ENCODE peak calls at places on chromosomes 3 and 15, in four cellular contexts. E, F, M and Y are unnamed samples.

GRCh38 chr3:197613187-197613586 is 57.4 kb upstream of the BDH1 start:
- DNase-seq in E (no peak), F (no peak), M (no peak), Y (no peak)

GRCh38 chr15:61598655-61599054 is 369.6 kb upstream of the RORA start:
- DNase-seq in E (no peak), F (no peak), M (no peak), Y (no peak)

GRCh38 chr3:30664449-30664848 is 58.0 kb downstream of the TGFBR2 start:
- DNase-seq in E (no peak), F (no peak), M (peak; percentile 33), Y (no peak)

GRCh38 chr15:24761704-24762302 is 86.2 kb downstream of the NPAP1 start:
- DNase-seq in E (no peak), F (no peak), M (no peak), Y (no peak)

GRCh38 chr3:60081381-60082095 is 1031.7 kb upstream of the CFAP20DC start:
- DNase-seq in E (no peak), F (no peak), M (no peak), Y (no peak)

GRCh38 chr3:94089126-94089525 is 26.3 kb downstream of the NSUN3 start:
- DNase-seq in E (no peak), F (no peak), M (no peak), Y (no peak)

GRCh38 chr15:85692873-85693272 is 101.9 kb downstream of the KLHL25 start:
- DNase-seq in E (no peak), F (no peak), M (no peak), Y (no peak)

GRCh38 chr3:22951910-22952309 is 251.2 kb upstream of the UBE2E2 start:
- DNase-seq in E (peak; percentile 11), F (no peak), M (peak; percentile 18), Y (no peak)

GRCh38 chr15:47473857-47474256 is 243.4 kb upstream of the SEMA6D start:
- DNase-seq in E (peak; percentile 76), F (no peak), M (peak; percentile 77), Y (peak; percentile 33)

GRCh38 chr3:134485075-134485536 is 679 bp downstream of the ANAPC13 start:
- DNase-seq in E (peak; percentile 31), F (no peak), M (no peak), Y (no peak)

GRCh38 chr3:54882114-54882833 is 45.6 kb downstream of the LRTM1 start:
- DNase-seq in E (no peak), F (peak; percentile 94), M (no peak), Y (no peak)

GRCh38 chr3:151398895-151399294 is 14.3 kb upstream of the P2RY12 start:
- DNase-seq in E (no peak), F (no peak), M (no peak), Y (no peak)

GRCh38 chr3:188348445-188349244 is 194.7 kb downstream of the LPP start:
- DNase-seq in E (peak; percentile 69), F (peak; percentile 89), M (peak; percentile 91), Y (peak; percentile 90)

GRCh38 chr3:16897254-16897926 is 12.6 kb downstream of the PLCL2 start:
- DNase-seq in E (no peak), F (peak; percentile 62), M (no peak), Y (no peak)

GRCh38 chr15:88419830-88420229 is 47.4 kb downstream of the MRPL46 start:
- DNase-seq in E (no peak), F (no peak), M (no peak), Y (no peak)

GRCh38 chr15:66905954-66906353 is 159.4 kb upstream of the SMAD3 start:
- DNase-seq in E (no peak), F (no peak), M (no peak), Y (no peak)

GRCh38 chr15:68281008-68281407 is 3.5 kb downstream of the FEM1B start:
- DNase-seq in E (no peak), F (no peak), M (no peak), Y (no peak)

GRCh38 chr3:46713898-46714552 is 3.6 kb downstream of the PRSS50 start:
- DNase-seq in E (peak; percentile 5), F (no peak), M (no peak), Y (peak; percentile 74)

GRCh38 chr15:38005949-38006800 is 71.7 kb downstream of the TMCO5A start:
- DNase-seq in E (no peak), F (no peak), M (no peak), Y (no peak)

GRCh38 chr15:70789213-70789612 is 25.9 kb upstream of the UACA start:
- DNase-seq in E (no peak), F (no peak), M (no peak), Y (no peak)

GRCh38 chr3:129106866-129107565 is 14.6 kb downstream of the RAB43 start:
- DNase-seq in E (no peak), F (no peak), M (no peak), Y (peak; percentile 24)

GRCh38 chr15:53446376-53446775 is 313.1 kb downstream of the WDR72 start:
- DNase-seq in E (no peak), F (no peak), M (no peak), Y (no peak)

GRCh38 chr3:117285721-117286120 is 576.1 kb downstream of the TUSC7 start:
- DNase-seq in E (no peak), F (no peak), M (no peak), Y (no peak)

GRCh38 chr15:87369269-87369668 is 887.3 kb downstream of the NTRK3 start:
- DNase-seq in E (no peak), F (peak; percentile 80), M (no peak), Y (no peak)

GRCh38 chr3:111577113-111577512 is 18.0 kb downstream of the ZBED2 start:
- DNase-seq in E (no peak), F (no peak), M (no peak), Y (no peak)

GRCh38 chr3:64047214-64047613 is 23.9 kb upstream of the PSMD6 start:
- DNase-seq in E (no peak), F (no peak), M (no peak), Y (no peak)

GRCh38 chr3:127544806-127545545 is 45.6 kb downstream of the TPRA1 start:
- DNase-seq in E (no peak), F (no peak), M (no peak), Y (no peak)

GRCh38 chr3:25910997-25911396 is 121.1 kb downstream of the OXSM start:
- DNase-seq in E (no peak), F (no peak), M (no peak), Y (no peak)

GRCh38 chr15:91228890-91229289 is 128.8 kb downstream of the SV2B start:
- DNase-seq in E (no peak), F (no peak), M (no peak), Y (no peak)

GRCh38 chr3:72604287-72604686 is 244.0 kb downstream of the SHQ1 start:
- DNase-seq in E (no peak), F (no peak), M (no peak), Y (no peak)

GRCh38 chr3:8538904-8539303 is 37.3 kb downstream of the LMCD1 start:
- DNase-seq in E (no peak), F (no peak), M (no peak), Y (no peak)
- H3K4me3 ChIP-seq in E (no peak overlapping the region), F (no peak overlapping the region), M (no peak overlapping the region), Y (no peak overlapping the region)

DNA sequence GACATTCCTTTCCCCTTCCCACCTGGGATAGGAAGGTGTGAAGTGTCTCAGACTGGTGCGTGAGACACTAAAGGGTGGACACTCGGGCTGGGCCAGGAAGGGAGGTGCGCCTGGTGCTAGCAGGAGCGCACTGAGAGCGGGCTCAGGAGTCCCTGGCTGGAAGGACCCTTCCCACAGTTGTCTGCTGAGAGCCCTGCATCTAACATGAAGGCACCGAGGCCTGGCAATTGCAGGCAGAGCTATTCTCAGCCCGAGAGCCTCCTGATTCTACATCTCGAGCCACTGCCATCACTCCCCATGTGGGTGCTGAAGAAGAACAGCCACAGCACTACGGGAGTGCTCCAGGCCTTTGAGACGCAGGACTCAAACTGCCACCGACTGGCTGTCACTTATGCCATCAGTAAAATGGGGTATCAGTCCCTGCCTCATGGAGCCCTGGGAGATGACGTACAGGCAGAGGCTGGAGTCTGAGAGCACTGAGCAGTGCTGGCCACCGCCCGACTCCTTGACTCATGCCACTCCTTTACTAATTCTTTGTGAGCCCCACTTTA is 159.4 kb downstream of the KLF13 start:
- DNase-seq in E (no peak), F (no peak), M (no peak), Y (peak; percentile 53)
- H3K4me3 ChIP-seq in E (no peak overlapping the region), F (no peak overlapping the region), M (no peak overlapping the region), Y (no peak overlapping the region)

GRCh38 chr3:195697582-195698324 is 23.0 kb upstream of the MUC20 start:
- DNase-seq in E (no peak), F (peak; percentile 63), M (no peak), Y (no peak)
- H3K4me3 ChIP-seq in E (no peak overlapping the region), F (no peak overlapping the region), M (no peak overlapping the region), Y (no peak overlapping the region)

GRCh38 chr15:42453826-42454225 is 37.1 kb downstream of the ZNF106 start:
- DNase-seq in E (no peak), F (no peak), M (no peak), Y (no peak)

GRCh38 chr15:42456971-42457370 is 34.0 kb downstream of the ZNF106 start:
- DNase-seq in E (no peak), F (no peak), M (no peak), Y (no peak)

GRCh38 chr15:42461261-42461660 is 29.7 kb downstream of the ZNF106 start:
- DNase-seq in E (no peak), F (no peak), M (no peak), Y (no peak)

GRCh38 chr15:42456539-42456938 is 34.4 kb downstream of the ZNF106 start:
- DNase-seq in E (no peak), F (no peak), M (no peak), Y (no peak)

GRCh38 chr15:42457445-42458442 is 33.2 kb downstream of the ZNF106 start:
- DNase-seq in E (peak; percentile 86), F (peak; percentile 80), M (peak; percentile 80), Y (peak; percentile 73)
- H3K4me3 ChIP-seq in E (peak overlapping the region; percentile 56), F (no peak overlapping the region), M (peak overlapping the region; percentile 81), Y (peak overlapping the region; percentile 49)

GRCh38 chr3:2098398-2099027 is at the start of gene CNTN4:
- DNase-seq in E (peak; percentile 56), F (no peak), M (peak; percentile 66), Y (peak; percentile 89)
- H3K4me3 ChIP-seq in E (peak within 1 kb of the TSS; percentile 57), F (no peak within 1 kb of the TSS), M (peak within 1 kb of the TSS; percentile 67), Y (peak within 1 kb of the TSS; percentile 53)

GRCh38 chr3:120129718-120130117 is 35.5 kb upstream of the GSK3B start:
- DNase-seq in E (no peak), F (peak; percentile 4), M (no peak), Y (no peak)

GRCh38 chr3:120129041-120129440 is 34.8 kb upstream of the GSK3B start:
- DNase-seq in E (no peak), F (no peak), M (no peak), Y (no peak)

DNA sequence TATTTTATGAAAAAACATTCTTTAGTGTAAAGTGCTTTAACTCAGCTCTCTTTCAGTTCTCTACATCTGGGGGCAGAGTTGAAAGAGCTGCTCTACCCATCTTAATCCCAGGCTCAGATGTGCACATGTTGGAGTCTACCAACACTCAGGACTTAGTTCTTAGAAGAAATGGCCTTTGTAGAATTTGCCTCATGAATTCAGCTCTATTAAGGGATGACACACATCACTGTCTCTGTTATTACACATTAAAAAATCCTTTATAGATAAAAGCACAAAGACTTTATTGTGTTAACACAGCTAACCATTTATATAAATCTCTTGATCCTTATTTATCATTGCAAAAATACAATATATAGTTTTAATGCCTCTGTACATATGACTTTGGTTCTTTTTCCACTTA is 31.8 kb upstream of the GSK3B start:
- DNase-seq in E (no peak), F (no peak), M (no peak), Y (no peak)
- H3K4me3 ChIP-seq in E (no peak overlapping the region), F (no peak overlapping the region), M (no peak overlapping the region), Y (no peak overlapping the region)